ENCODE peak calls at places on chromosomes 1 and 21, in six cellular contexts. V, J, D, K, S and M are unnamed samples.

GRCh38 chr1:201938440-201939005 is 7.8 kb downstream of the LMOD1 start:
- DNase-seq in V (no peak), D (no peak), S (no peak), K (no peak), J (no peak), M (no peak)

GRCh38 chr21:33189845-33190244 is 39.9 kb upstream of the IFNAR2 start:
- DNase-seq in V (no peak), S (no peak), D (no peak), K (no peak), J (no peak), M (no peak)

GRCh38 chr1:157495285-157495684 is 57.0 kb downstream of the FCRL5 start:
- DNase-seq in D (no peak), K (no peak), S (no peak), V (no peak), J (no peak), M (no peak)

GRCh38 chr1:213120386-213120785 is 69.3 kb downstream of the RPS6KC1 start:
- DNase-seq in K (no peak), S (no peak), V (peak), J (no peak), D (peak), M (no peak)

GRCh38 chr1:245751671-245752070 is 596.9 kb downstream of the KIF26B start:
- DNase-seq in K (no peak), V (no peak), J (no peak), D (no peak), S (no peak), M (no peak)

GRCh38 chr1:175174702-175175102 is 17.9 kb downstream of the KIAA0040 start:
- DNase-seq in K (no peak), S (no peak), V (no peak), J (no peak), D (no peak), M (no peak)

GRCh38 chr1:33876970-33877680 is 13.2 kb downstream of the HMGB4 start:
- DNase-seq in S (no peak), J (no peak), D (peak), K (no peak), V (no peak), M (no peak)

GRCh38 chr1:245380790-245381535 is 226.2 kb downstream of the KIF26B start:
- DNase-seq in S (no peak), K (no peak), J (no peak), D (no peak), V (no peak), M (no peak)

GRCh38 chr1:20903452-20903851 is 116.3 kb upstream of the HP1BP3 start:
- DNase-seq in D (no peak), J (no peak), S (no peak), K (no peak), V (peak), M (peak)

GRCh38 chr21:19553930-19554615 is 1150.5 kb upstream of the TMPRSS15 start:
- DNase-seq in J (no peak), V (no peak), K (no peak), D (no peak), S (no peak), M (no peak)

GRCh38 chr1:56330400-56331026 is 248.8 kb downstream of the PLPP3 start:
- DNase-seq in J (no peak), D (peak), S (no peak), V (peak), K (no peak), M (peak)

GRCh38 chr21:26115346-26115745 is 55.2 kb downstream of the APP start:
- DNase-seq in S (no peak), K (no peak), D (no peak), J (peak), V (peak), M (no peak)

GRCh38 chr1:47637111-47637685 is 199.4 kb downstream of the FOXD2 start:
- DNase-seq in V (peak), D (no peak), J (no peak), K (no peak), S (no peak), M (peak)

GRCh38 chr1:109040627-109041613 is 982 bp downstream of the WDR47 start:
- DNase-seq in D (no peak), V (peak), K (no peak), S (no peak), J (peak), M (no peak)

GRCh38 chr1:63487336-63488065 is 35.5 kb downstream of the ITGB3BP start:
- DNase-seq in K (no peak), S (no peak), J (no peak), D (peak), V (peak), M (peak)

GRCh38 chr1:13699510-13699909 is 478 bp upstream of the PRDM2 start:
- DNase-seq in K (no peak), J (peak), D (no peak), V (peak), S (no peak), M (peak)

GRCh38 chr1:169452921-169453320 is 25.6 kb upstream of the CCDC181 start:
- DNase-seq in K (no peak), D (no peak), S (no peak), J (no peak), V (no peak), M (no peak)

GRCh38 chr1:209674957-209675566 is at the start of gene G0S2:
- DNase-seq in J (peak), S (no peak), D (peak), V (peak), K (no peak), M (no peak)

GRCh38 chr1:62070384-62071011 is 124.2 kb upstream of the L1TD1 start:
- DNase-seq in S (no peak), V (peak), D (peak), J (no peak), K (no peak), M (peak)

GRCh38 chr1:7284839-7285435 is 486.2 kb upstream of the VAMP3 start:
- DNase-seq in V (peak), J (no peak), S (no peak), K (no peak), D (peak), M (no peak)

GRCh38 chr1:203521071-203521794 is 27.3 kb downstream of the OPTC start:
- DNase-seq in S (no peak), J (peak), D (peak), K (no peak), V (no peak), M (no peak)

GRCh38 chr1:175206687-175207086 is 14.1 kb upstream of the KIAA0040 start:
- DNase-seq in J (no peak), V (peak), S (no peak), K (no peak), D (no peak), M (no peak)

GRCh38 chr1:230865062-230865817 is 3.1 kb downstream of the C1orf198 start:
- DNase-seq in K (no peak), D (no peak), J (no peak), V (no peak), S (no peak), M (no peak)

GRCh38 chr1:23010734-23011449 is 4.8 kb downstream of the TEX46 start:
- DNase-seq in V (peak), S (no peak), J (no peak), D (peak), K (peak), M (peak)

GRCh38 chr1:27545876-27546275 is 55.9 kb upstream of the WASF2 start:
- DNase-seq in S (no peak), K (no peak), D (no peak), J (no peak), V (peak), M (no peak)

GRCh38 chr1:200483491-200484143 is 73.8 kb upstream of the ZNF281 start:
- DNase-seq in V (peak), K (peak), J (no peak), S (no peak), D (peak), M (peak)

GRCh38 chr1:222877854-222878253 is 63.0 kb downstream of the DISP1 start:
- DNase-seq in D (no peak), S (no peak), J (no peak), V (peak), K (no peak), M (no peak)

GRCh38 chr1:245516178-245516829 is 361.5 kb downstream of the KIF26B start:
- DNase-seq in D (peak), J (no peak), S (no peak), K (no peak), V (peak), M (no peak)

GRCh38 chr1:66349277-66349676 is 184.7 kb upstream of the SGIP1 start:
- DNase-seq in J (no peak), D (no peak), V (no peak), K (no peak), S (no peak), M (no peak)

GRCh38 chr1:56520202-56520601 is 59.2 kb downstream of the PLPP3 start:
- DNase-seq in V (peak), D (no peak), J (no peak), S (no peak), K (no peak), M (no peak)